ENCODE peak calls at places on chromosomes 4 and X, in seven cellular contexts. R is OCI-LY7, M is GM23338, W is hepatocyte, G is MM.1S, T is neural progenitor cell, B is GM23248. Z is an unnamed sample.

GRCh38 chrX:47172971-47173792 is 20.4 kb upstream of the UBA1 start:
- DNase-seq in B (no peak), R (no peak), W (no peak), T (no peak), M (no peak), G (no peak), Z (no peak)

GRCh38 chrX:64205441-64205734 is at the start of gene AMER1:
- DNase-seq in W (no peak), M (no peak), B (peak; percentile 76), T (no peak), R (no peak), G (no peak), Z (no peak)

GRCh38 chr4:174107749-174108354 is 175.6 kb downstream of the FBXO8 start:
- DNase-seq in R (no peak), T (no peak), W (no peak), G (no peak), M (peak; percentile 47), B (no peak), Z (no peak)

GRCh38 chr4:11485926-11486325 is 57.2 kb upstream of the HS3ST1 start:
- DNase-seq in W (no peak), G (no peak), M (no peak), R (no peak), B (no peak), T (no peak), Z (no peak)

GRCh38 chrX:139692908-139693307 is 15.1 kb downstream of the MCF2 start:
- DNase-seq in M (no peak), B (peak; percentile 3), R (no peak), W (no peak), T (no peak), G (no peak), Z (no peak)

GRCh38 chrX:81316163-81316562 is 114.3 kb downstream of the SH3BGRL start:
- DNase-seq in R (no peak), W (no peak), M (no peak), B (peak; percentile 23), T (no peak), G (no peak), Z (no peak)

GRCh38 chrX:1679238-1679637 is 64.4 kb downstream of the ASMT start:
- DNase-seq in M (peak; percentile 31), W (no peak), R (no peak), B (peak; percentile 26), T (no peak), G (no peak), Z (no peak)

GRCh38 chrX:65750674-65751469 is 83.4 kb downstream of the MSN start:
- DNase-seq in B (no peak), W (no peak), T (no peak), G (peak; percentile 95), M (no peak), R (no peak), Z (no peak)

GRCh38 chr4:187491959-187492358 is 503.6 kb upstream of the ZFP42 start:
- DNase-seq in R (no peak), W (no peak), G (no peak), T (no peak), M (no peak), B (no peak), Z (no peak)

GRCh38 chr4:48409203-48409602 is 67.9 kb downstream of the SLAIN2 start:
- DNase-seq in B (no peak), M (no peak), W (no peak), G (no peak), T (no peak), R (no peak), Z (no peak)

GRCh38 chr4:147874109-147874508 is 142.2 kb downstream of the ARHGAP10 start:
- DNase-seq in T (no peak), R (no peak), M (no peak), B (no peak), G (no peak), W (no peak), Z (no peak)

GRCh38 chr4:118351851-118352827 is 664 bp downstream of the PRSS12 start:
- DNase-seq in T (peak; percentile 63), B (peak; percentile 50), W (peak; percentile 45), R (no peak), M (peak; percentile 65), G (no peak), Z (no peak)
- H3K4me2 ChIP-seq in T (peak overlapping the region; percentile 89), B (peak overlapping the region; percentile 80), W (peak overlapping the region; percentile 96), R (no peak overlapping the region), M (peak overlapping the region; percentile 99), G (peak overlapping the region; percentile 97), Z (peak overlapping the region; percentile 84)

GRCh38 chr4:2837110-2837903 is 6.3 kb upstream of the ADD1 start:
- DNase-seq in R (no peak), B (no peak), W (peak; percentile 3), M (peak; percentile 29), T (peak; percentile 16), G (no peak), Z (no peak)
- TF ChIP-seq EZH2phosphoT487 in R (no peak), B (no peak), W (no peak), M (no peak), T (no peak), G (no peak), Z (no peak)

GRCh38 chr4:38154251-38154650 is 194.1 kb downstream of the PTTG2 start:
- DNase-seq in W (no peak), R (no peak), B (no peak), M (no peak), G (no peak), T (no peak), Z (peak; percentile 23)
- H3K4me2 ChIP-seq in W (no peak overlapping the region), R (no peak overlapping the region), B (no peak overlapping the region), M (no peak overlapping the region), G (no peak overlapping the region), T (no peak overlapping the region), Z (no peak overlapping the region)

GRCh38 chrX:97310373-97310772 is 426.7 kb downstream of the RPA4 start:
- DNase-seq in R (no peak), B (no peak), M (peak; percentile 87), W (no peak), G (no peak), T (peak; percentile 76), Z (peak; percentile 70)

GRCh38 chrX:97311066-97311778 is 427.5 kb downstream of the RPA4 start:
- DNase-seq in W (no peak), R (no peak), B (no peak), G (no peak), T (no peak), M (peak; percentile 12), Z (no peak)

GRCh38 chrX:97306771-97307470 is 423.2 kb downstream of the RPA4 start:
- DNase-seq in R (no peak), G (no peak), M (no peak), W (no peak), B (peak; percentile 0), T (peak; percentile 24), Z (no peak)

GRCh38 chrX:97309717-97310116 is 426.0 kb downstream of the RPA4 start:
- DNase-seq in T (no peak), W (no peak), R (no peak), M (no peak), G (no peak), B (no peak), Z (no peak)

GRCh38 chrX:97308161-97308560 is 424.5 kb downstream of the RPA4 start:
- DNase-seq in G (no peak), W (no peak), B (peak; percentile 10), T (no peak), R (no peak), M (no peak), Z (no peak)
- TF ChIP-seq EZH2phosphoT487 in G (no peak), W (no peak), B (no peak), T (no peak), R (no peak), M (no peak), Z (no peak)

GRCh38 chrX:119756926-119757635 is 1.3 kb upstream of the SOWAHD start:
- DNase-seq in T (no peak), M (no peak), B (no peak), G (peak; percentile 23), R (peak; percentile 40), W (no peak), Z (no peak)
- H3K4me2 ChIP-seq in T (no peak overlapping the region), M (peak overlapping the region; percentile 81), B (no peak overlapping the region), G (peak overlapping the region; percentile 69), R (peak overlapping the region; percentile 87), W (peak overlapping the region; percentile 84), Z (peak overlapping the region; percentile 97)

GRCh38 chr4:52701207-52701606 is 42.1 kb upstream of the USP46 start:
- DNase-seq in R (peak; percentile 65), M (no peak), B (no peak), T (no peak), G (peak; percentile 23), W (no peak), Z (no peak)
- TF ChIP-seq EZH2phosphoT487 in R (no peak), M (no peak), B (no peak), T (no peak), G (no peak), W (no peak), Z (no peak)

Z was measured in PC-3.